ENCODE peak calls at places on chromosomes 7 and 10, in eight cellular contexts. L, O, Y, U, Q, N, Z and T are unnamed samples.

GRCh38 chr7:19133891-19134290 is 11.3 kb downstream of the FERD3L start:
- DNase-seq in L (no peak), O (no peak), Y (no peak), U (no peak), Q (no peak), N (no peak), Z (no peak), T (no peak)

GRCh38 chr7:1236831-1237701 is 4.4 kb downstream of the UNCX start:
- DNase-seq in L (no peak), O (no peak), Y (no peak), U (no peak), Q (no peak), N (no peak), Z (no peak), T (peak)

GRCh38 chr10:61285749-61286148 is 167.4 kb downstream of the TMEM26 start:
- DNase-seq in L (no peak), O (no peak), Y (no peak), U (no peak), Q (no peak), N (no peak), Z (no peak), T (no peak)

GRCh38 chr7:74633451-74633921 is 24.0 kb upstream of the GTF2I start:
- DNase-seq in L (no peak), O (peak), Y (no peak), U (no peak), Q (peak), N (no peak), Z (no peak), T (no peak)

GRCh38 chr7:29318853-29319718 is 124.5 kb downstream of the CHN2 start:
- DNase-seq in L (no peak), O (no peak), Y (no peak), U (no peak), Q (no peak), N (no peak), Z (no peak), T (no peak)

GRCh38 chr7:66815976-66816375 is 75.4 kb downstream of the RABGEF1 start:
- DNase-seq in L (no peak), O (no peak), Y (no peak), U (no peak), Q (no peak), N (peak), Z (peak), T (no peak)

GRCh38 chr10:541041-541440 is 148.4 kb downstream of the DIP2C start:
- DNase-seq in L (no peak), O (no peak), Y (no peak), U (no peak), Q (peak), N (peak), Z (peak), T (peak)

GRCh38 chr10:94131885-94132284 is 138.2 kb downstream of the PLCE1 start:
- DNase-seq in L (no peak), O (no peak), Y (no peak), U (no peak), Q (no peak), N (no peak), Z (no peak), T (no peak)

DNA sequence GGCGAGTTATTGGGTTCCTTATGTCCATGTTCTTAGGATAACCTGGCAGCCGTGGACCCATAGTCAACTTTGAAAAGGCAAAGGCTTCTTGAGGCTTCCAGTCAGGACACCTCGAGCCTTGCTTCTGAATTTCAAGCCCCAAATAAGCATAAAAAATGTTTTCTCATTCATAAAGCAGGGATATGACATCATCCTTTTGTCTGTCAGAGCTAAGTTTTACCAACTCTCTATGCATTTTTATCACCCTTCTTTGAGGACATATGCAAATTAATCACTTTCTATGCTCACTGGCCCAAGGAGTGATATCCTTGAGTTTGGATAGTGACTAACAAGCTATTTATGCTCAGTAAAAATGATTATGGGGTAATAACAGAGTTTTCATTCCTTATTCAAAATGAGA is 159.3 kb downstream of the ANLN start:
- DNase-seq in L (no peak), O (no peak), Y (no peak), U (no peak), Q (no peak), N (no peak), Z (no peak), T (no peak)
- TF ChIP-seq POLR2A in L (no peak), O (no peak), Y (no peak), U (no peak), Q (no peak), N (no peak), Z (no peak), T (no peak)

DNA sequence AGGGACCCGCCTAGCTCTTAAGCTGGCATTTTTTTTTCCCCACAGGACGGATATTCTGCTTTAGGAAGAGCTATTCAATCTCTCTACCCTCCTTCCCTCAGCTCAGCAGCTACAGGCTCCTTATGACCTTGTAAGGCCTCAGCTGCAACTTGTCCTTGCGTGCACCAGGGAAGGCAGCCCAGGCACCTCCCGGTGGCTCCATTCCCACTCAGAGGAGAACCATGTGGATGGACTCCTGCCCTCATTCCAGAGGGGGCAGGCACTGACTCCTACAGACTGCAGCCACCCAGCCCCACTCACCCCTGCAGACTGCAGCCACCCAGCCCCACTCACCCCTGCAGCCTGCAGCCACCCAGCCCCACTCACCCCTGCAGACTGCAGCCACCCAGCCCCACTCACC is 73.7 kb downstream of the ITIH5 start:
- DNase-seq in L (no peak), O (peak), Y (no peak), U (no peak), Q (no peak), N (peak), Z (peak), T (no peak)
- TF ChIP-seq POLR2AphosphoS5 in L (no peak), O (no peak), Y (no peak), U (no peak), Q (peak), N (no peak), Z (peak), T (no peak)

DNA sequence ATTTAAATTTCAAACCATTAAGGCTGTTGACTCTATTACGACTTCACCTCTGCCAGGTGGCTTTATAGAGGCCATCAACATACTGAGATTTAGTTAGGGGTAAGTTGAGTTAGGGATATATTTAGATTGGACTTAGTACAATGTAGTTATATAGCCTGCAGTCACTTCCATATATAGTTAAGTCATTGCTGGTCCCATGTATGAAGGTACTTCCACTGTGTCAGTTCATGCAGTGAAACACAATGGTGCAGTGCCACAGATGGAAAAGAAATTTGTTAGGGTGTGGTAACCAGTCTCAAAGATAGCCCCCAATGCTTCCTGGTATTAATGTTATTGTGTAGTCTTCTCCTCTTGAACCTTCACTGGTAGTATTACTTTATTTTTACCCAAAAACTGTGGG is 12.6 kb upstream of the TSPAN13 start:
- DNase-seq in L (no peak), O (no peak), Y (no peak), U (no peak), Q (no peak), N (no peak), Z (no peak), T (no peak)
- TF ChIP-seq POLR2A in L (no peak), O (no peak), Y (no peak), U (no peak), Q (no peak), N (no peak), Z (no peak), T (no peak)

GRCh38 chr7:36153571-36154097 is 580 bp downstream of the EEPD1 start:
- DNase-seq in L (no peak), O (no peak), Y (no peak), U (no peak), Q (no peak), N (peak), Z (peak), T (no peak)

GRCh38 chr7:36149694-36150452 is 3.2 kb upstream of the EEPD1 start:
- DNase-seq in L (no peak), O (no peak), Y (no peak), U (no peak), Q (no peak), N (no peak), Z (no peak), T (no peak)

GRCh38 chr7:36154255-36155212 is 1.5 kb downstream of the EEPD1 start:
- DNase-seq in L (no peak), O (no peak), Y (no peak), U (no peak), Q (no peak), N (peak), Z (peak), T (no peak)

GRCh38 chr7:36152756-36153570 is at the start of gene EEPD1:
- DNase-seq in L (peak), O (peak), Y (peak), U (peak), Q (peak), N (peak), Z (peak), T (peak)

GRCh38 chr7:36151921-36152755 is 916 bp upstream of the EEPD1 start:
- DNase-seq in L (no peak), O (no peak), Y (no peak), U (no peak), Q (no peak), N (no peak), Z (no peak), T (no peak)
- TF ChIP-seq POLR2AphosphoS5 in L (no peak), O (peak), Y (no peak), U (peak), Q (no peak), N (no peak), Z (no peak), T (no peak)